ENCODE peak calls at places on chromosomes 3 and 15, in six cellular contexts. One of them, this sample, is unnamed.

GRCh38 chr15:101242160-101242998 is 9.5 kb downstream of the CHSY1 start:
- DNase-seq in upper lobe of right lung: no peak
- DNase-seq in psoas muscle: no peak
- DNase-seq in cardiac fibroblast: peak
- DNase-seq in cardiac muscle cell: no peak
- DNase-seq in Calu3: no peak
- DNase-seq in this sample: peak

GRCh38 chr15:75182187-75183131 is 19.2 kb upstream of the C15orf39 start:
- DNase-seq in upper lobe of right lung: no peak
- DNase-seq in psoas muscle: no peak
- DNase-seq in cardiac fibroblast: no peak
- DNase-seq in cardiac muscle cell: no peak
- DNase-seq in Calu3: no peak
- DNase-seq in this sample: no peak

GRCh38 chr3:62293051-62293780 is 80.1 kb downstream of the FEZF2 start:
- DNase-seq in upper lobe of right lung: no peak
- DNase-seq in psoas muscle: no peak
- DNase-seq in cardiac fibroblast: no peak
- DNase-seq in cardiac muscle cell: no peak
- DNase-seq in Calu3: no peak
- DNase-seq in this sample: no peak

GRCh38 chr3:127026036-127026435 is 43.1 kb downstream of the PLXNA1 start:
- DNase-seq in upper lobe of right lung: no peak
- DNase-seq in psoas muscle: no peak
- DNase-seq in cardiac fibroblast: no peak
- DNase-seq in cardiac muscle cell: no peak
- DNase-seq in Calu3: no peak
- DNase-seq in this sample: no peak

GRCh38 chr15:101050647-101051290 is 131.6 kb downstream of the LRRK1 start:
- DNase-seq in upper lobe of right lung: peak
- DNase-seq in psoas muscle: no peak
- DNase-seq in cardiac fibroblast: no peak
- DNase-seq in cardiac muscle cell: no peak
- DNase-seq in Calu3: no peak
- DNase-seq in this sample: no peak

GRCh38 chr3:182078929-182079328 is 367.2 kb downstream of the SOX2 start:
- DNase-seq in upper lobe of right lung: no peak
- DNase-seq in psoas muscle: no peak
- DNase-seq in cardiac fibroblast: no peak
- DNase-seq in cardiac muscle cell: no peak
- DNase-seq in Calu3: no peak
- DNase-seq in this sample: no peak

GRCh38 chr15:75348563-75349350 is 1.9 kb downstream of the NEIL1 start:
- DNase-seq in upper lobe of right lung: peak
- DNase-seq in psoas muscle: peak
- DNase-seq in cardiac fibroblast: no peak
- DNase-seq in cardiac muscle cell: peak
- DNase-seq in Calu3: peak
- DNase-seq in this sample: peak

GRCh38 chr3:15051531-15051930 is 13.6 kb downstream of the MRPS25 start:
- DNase-seq in upper lobe of right lung: peak
- DNase-seq in psoas muscle: peak
- DNase-seq in cardiac fibroblast: peak
- DNase-seq in cardiac muscle cell: peak
- DNase-seq in Calu3: peak
- DNase-seq in this sample: peak

GRCh38 chr3:16300282-16300681 is 35.3 kb downstream of the OXNAD1 start:
- DNase-seq in upper lobe of right lung: no peak
- DNase-seq in psoas muscle: no peak
- DNase-seq in cardiac fibroblast: no peak
- DNase-seq in cardiac muscle cell: no peak
- DNase-seq in Calu3: no peak
- DNase-seq in this sample: no peak

GRCh38 chr15:51726302-51727073 is 11.0 kb downstream of the LYSMD2 start:
- DNase-seq in upper lobe of right lung: no peak
- DNase-seq in psoas muscle: peak
- DNase-seq in cardiac fibroblast: peak
- DNase-seq in cardiac muscle cell: peak
- DNase-seq in Calu3: peak
- DNase-seq in this sample: peak

GRCh38 chr15:78241017-78241416 is 6.7 kb upstream of the ACSBG1 start:
- DNase-seq in upper lobe of right lung: peak
- DNase-seq in psoas muscle: peak
- DNase-seq in cardiac fibroblast: peak
- DNase-seq in cardiac muscle cell: peak
- DNase-seq in Calu3: peak
- DNase-seq in this sample: peak

GRCh38 chr3:46595819-46596218 is 16.5 kb upstream of the FAM240A start:
- DNase-seq in upper lobe of right lung: no peak
- DNase-seq in psoas muscle: no peak
- DNase-seq in cardiac fibroblast: no peak
- DNase-seq in cardiac muscle cell: no peak
- DNase-seq in Calu3: no peak
- DNase-seq in this sample: no peak

DNA sequence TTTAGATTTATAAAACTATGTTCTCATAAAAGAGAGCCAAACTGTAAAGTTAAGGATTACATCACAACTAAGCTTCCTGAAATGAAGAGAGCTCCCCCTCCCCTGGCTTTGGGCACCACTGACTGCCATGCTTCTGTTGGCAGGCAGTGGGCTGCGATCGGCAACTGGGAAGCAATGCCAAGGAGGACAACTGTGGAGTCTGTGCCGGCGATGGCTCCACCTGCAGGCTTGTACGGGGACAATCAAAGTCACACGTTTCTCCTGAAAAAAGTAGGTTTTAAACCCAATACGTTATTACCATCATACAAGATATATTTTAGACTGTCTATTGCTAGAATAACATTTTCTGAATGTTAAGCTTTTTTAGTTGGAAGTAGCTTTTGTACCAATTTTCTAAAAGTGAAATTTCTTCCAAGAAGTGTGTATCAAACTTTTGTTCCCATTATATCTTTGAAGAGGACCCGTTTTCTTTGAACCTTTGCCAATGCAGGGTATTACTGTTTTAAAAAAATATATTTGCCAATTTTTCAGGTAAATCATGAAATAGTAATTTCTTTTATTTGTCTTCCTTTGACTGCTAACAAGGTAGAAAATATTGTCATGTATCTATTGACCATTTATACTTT is 184.1 kb downstream of the ADAMTSL3 start:
- DNase-seq in upper lobe of right lung: peak
- DNase-seq in psoas muscle: no peak
- DNase-seq in cardiac fibroblast: peak
- DNase-seq in cardiac muscle cell: peak
- DNase-seq in Calu3: peak
- DNase-seq in this sample: peak
- TF ChIP-seq CTCF in upper lobe of right lung: peak
- TF ChIP-seq CTCF in psoas muscle: peak
- TF ChIP-seq CTCF in cardiac fibroblast: peak
- TF ChIP-seq CTCF in cardiac muscle cell: peak
- TF ChIP-seq CTCF in Calu3: peak
- TF ChIP-seq CTCF in this sample: peak

GRCh38 chr3:175121225-175121624 is 262.1 kb downstream of the NAALADL2 start:
- DNase-seq in upper lobe of right lung: no peak
- DNase-seq in psoas muscle: no peak
- DNase-seq in cardiac fibroblast: no peak
- DNase-seq in cardiac muscle cell: no peak
- DNase-seq in Calu3: peak
- DNase-seq in this sample: peak
- TF ChIP-seq CTCF in upper lobe of right lung: peak
- TF ChIP-seq CTCF in psoas muscle: no peak
- TF ChIP-seq CTCF in cardiac fibroblast: peak
- TF ChIP-seq CTCF in cardiac muscle cell: peak
- TF ChIP-seq CTCF in Calu3: peak
- TF ChIP-seq CTCF in this sample: peak

GRCh38 chr3:134325106-134325705 is 49.0 kb downstream of the AMOTL2 start:
- DNase-seq in upper lobe of right lung: no peak
- DNase-seq in psoas muscle: no peak
- DNase-seq in cardiac fibroblast: no peak
- DNase-seq in cardiac muscle cell: no peak
- DNase-seq in Calu3: no peak
- DNase-seq in this sample: no peak
- TF ChIP-seq CTCF in upper lobe of right lung: no peak
- TF ChIP-seq CTCF in psoas muscle: no peak
- TF ChIP-seq CTCF in cardiac fibroblast: no peak
- TF ChIP-seq CTCF in cardiac muscle cell: no peak
- TF ChIP-seq CTCF in Calu3: no peak
- TF ChIP-seq CTCF in this sample: no peak

DNA sequence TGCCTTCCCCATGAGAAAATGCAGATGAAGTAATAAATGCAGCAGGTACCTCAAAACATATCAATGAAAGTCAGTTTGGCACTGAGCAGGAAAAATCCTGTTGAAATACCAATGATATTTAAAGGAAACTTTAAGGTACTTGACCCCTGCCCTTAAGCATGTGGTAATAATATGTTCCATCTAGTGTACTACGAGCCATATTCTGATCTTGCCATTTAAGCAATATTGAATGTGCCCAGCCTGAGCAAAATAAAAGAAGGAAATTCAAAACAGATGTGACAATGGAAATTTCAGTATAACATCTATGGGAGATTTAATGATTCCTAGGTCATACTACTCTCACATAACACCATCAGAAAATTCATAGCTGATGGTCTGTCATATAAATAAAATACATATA is 191.8 kb upstream of the CGNL1 start:
- DNase-seq in upper lobe of right lung: no peak
- DNase-seq in psoas muscle: no peak
- DNase-seq in cardiac fibroblast: no peak
- DNase-seq in cardiac muscle cell: no peak
- DNase-seq in Calu3: no peak
- DNase-seq in this sample: no peak
- TF ChIP-seq CTCF in upper lobe of right lung: no peak
- TF ChIP-seq CTCF in psoas muscle: no peak
- TF ChIP-seq CTCF in cardiac fibroblast: no peak
- TF ChIP-seq CTCF in cardiac muscle cell: no peak
- TF ChIP-seq CTCF in Calu3: no peak
- TF ChIP-seq CTCF in this sample: no peak

DNA sequence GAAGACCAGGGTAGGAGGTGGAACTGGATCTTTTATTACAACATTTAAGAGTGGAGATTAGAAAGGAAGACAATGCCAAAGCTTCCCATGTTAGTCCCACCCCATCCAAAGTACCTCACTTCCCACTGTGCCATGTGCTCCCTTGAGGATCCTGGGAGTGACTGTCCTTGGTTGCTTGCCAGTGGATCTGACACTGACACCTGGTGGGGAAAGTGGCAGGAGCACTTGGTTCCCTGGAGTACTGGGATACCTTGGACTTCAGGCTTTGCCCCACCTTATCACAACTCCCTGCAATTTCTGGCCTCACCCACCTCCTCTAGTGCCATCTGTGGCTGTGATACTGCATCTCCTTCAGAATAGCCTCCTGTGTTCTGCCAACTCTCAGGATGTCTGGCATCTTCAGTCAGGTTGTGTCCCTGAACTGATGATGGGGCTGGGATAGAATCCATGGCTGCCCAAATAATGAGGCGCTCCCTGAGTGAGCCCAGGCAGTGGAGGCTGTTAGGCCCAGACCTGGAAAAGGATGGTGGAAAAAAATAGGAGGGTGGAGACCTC is 1.3 kb downstream of the ELL3 start:
- DNase-seq in upper lobe of right lung: peak
- DNase-seq in psoas muscle: peak
- DNase-seq in cardiac fibroblast: peak
- DNase-seq in cardiac muscle cell: peak
- DNase-seq in Calu3: peak
- DNase-seq in this sample: peak
- TF ChIP-seq CTCF in upper lobe of right lung: peak
- TF ChIP-seq CTCF in psoas muscle: peak
- TF ChIP-seq CTCF in cardiac fibroblast: peak
- TF ChIP-seq CTCF in cardiac muscle cell: peak
- TF ChIP-seq CTCF in Calu3: no peak
- TF ChIP-seq CTCF in this sample: peak

GRCh38 chr3:17401912-17402311 is 340.5 kb downstream of the TBC1D5 start:
- DNase-seq in upper lobe of right lung: no peak
- DNase-seq in psoas muscle: no peak
- DNase-seq in cardiac fibroblast: no peak
- DNase-seq in cardiac muscle cell: no peak
- DNase-seq in Calu3: no peak
- DNase-seq in this sample: no peak
- TF ChIP-seq CTCF in upper lobe of right lung: no peak
- TF ChIP-seq CTCF in psoas muscle: no peak
- TF ChIP-seq CTCF in cardiac fibroblast: no peak
- TF ChIP-seq CTCF in cardiac muscle cell: no peak
- TF ChIP-seq CTCF in Calu3: no peak
- TF ChIP-seq CTCF in this sample: no peak

DNA sequence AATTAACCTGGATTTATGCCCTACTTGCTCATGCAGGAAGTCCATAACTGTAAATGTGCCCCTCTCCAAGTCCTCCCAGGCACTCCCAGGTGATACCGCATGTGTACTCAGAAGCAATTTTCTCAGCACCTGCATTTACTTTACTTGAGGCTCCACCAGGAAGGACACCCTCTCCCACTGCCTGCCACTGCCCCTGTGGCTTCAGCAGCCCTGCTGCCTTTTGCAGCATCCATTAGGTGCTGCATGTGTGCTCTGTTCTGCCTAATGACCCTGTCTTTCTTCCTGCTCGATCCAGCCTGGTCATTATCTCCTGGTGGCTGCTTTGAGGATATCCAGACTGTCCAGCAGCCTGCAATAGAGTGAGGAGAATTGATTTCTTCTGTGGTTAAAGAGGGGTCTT is 107.6 kb upstream of the SEMA6D start:
- DNase-seq in upper lobe of right lung: no peak
- DNase-seq in psoas muscle: no peak
- DNase-seq in cardiac fibroblast: no peak
- DNase-seq in cardiac muscle cell: no peak
- DNase-seq in Calu3: no peak
- DNase-seq in this sample: no peak
- TF ChIP-seq CTCF in upper lobe of right lung: no peak
- TF ChIP-seq CTCF in psoas muscle: no peak
- TF ChIP-seq CTCF in cardiac fibroblast: no peak
- TF ChIP-seq CTCF in cardiac muscle cell: no peak
- TF ChIP-seq CTCF in Calu3: no peak
- TF ChIP-seq CTCF in this sample: no peak

This sample was measured in epithelial cell of esophagus.